ENCODE peak calls at places on chromosomes 5 and 9, in eight cellular contexts. G is PC-3; W is neural progenitor cell; U is lung; Z is IMR-90; M is prostate gland; B is CD8-positive, alpha-beta T cell; K is endothelial cell of umbilical vein. J is an unnamed sample.

GRCh38 chr5:3854069-3854741 is 258.6 kb downstream of the IRX1 start:
- DNase-seq in G (no peak), W (no peak), U (no peak), Z (no peak), M (no peak), B (no peak), K (no peak), J (no peak)

GRCh38 chr9:83935276-83935890 is 14.2 kb upstream of the KIF27 start:
- DNase-seq in G (peak; percentile 63), W (peak; percentile 81), U (no peak), Z (peak; percentile 82), M (peak; percentile 67), B (no peak), K (peak; percentile 12), J (no peak)

GRCh38 chr5:136446565-136446964 is 81.2 kb upstream of the TRPC7 start:
- DNase-seq in G (no peak), W (no peak), U (no peak), Z (no peak), M (no peak), B (no peak), K (no peak), J (no peak)

GRCh38 chr5:131609774-131610173 is 25.3 kb downstream of the RAPGEF6 start:
- DNase-seq in G (no peak), W (no peak), U (no peak), Z (peak; percentile 61), M (no peak), B (no peak), K (no peak), J (no peak)

GRCh38 chr5:135881244-135881643 is 14.4 kb downstream of the IL9 start:
- DNase-seq in G (no peak), W (no peak), U (no peak), Z (no peak), M (no peak), B (no peak), K (no peak), J (no peak)

GRCh38 chr5:60210810-60211209 is 317.3 kb upstream of the PDE4D start:
- DNase-seq in G (no peak), W (peak; percentile 10), U (no peak), Z (no peak), M (no peak), B (no peak), K (no peak), J (no peak)

GRCh38 chr5:55914971-55915370 is 63.8 kb downstream of the IL31RA start:
- DNase-seq in G (no peak), W (no peak), U (no peak), Z (no peak), M (no peak), B (no peak), K (no peak), J (no peak)

GRCh38 chr9:107693620-107694326 is 204.2 kb upstream of the KLF4 start:
- DNase-seq in G (no peak), W (no peak), U (no peak), Z (peak; percentile 64), M (no peak), B (no peak), K (no peak), J (no peak)

GRCh38 chr9:86977205-86977835 is 30.0 kb upstream of the GAS1 start:
- DNase-seq in G (no peak), W (no peak), U (no peak), Z (peak; percentile 75), M (no peak), B (no peak), K (no peak), J (no peak)

GRCh38 chr9:71680189-71680983 is 87.9 kb downstream of the CEMIP2 start:
- DNase-seq in G (peak; percentile 82), W (no peak), U (no peak), Z (peak; percentile 57), M (no peak), B (no peak), K (peak; percentile 57), J (no peak)

GRCh38 chr9:88075966-88076285 is 62.3 kb downstream of the SPATA31C2 start:
- DNase-seq in G (no peak), W (no peak), U (no peak), Z (no peak), M (no peak), B (no peak), K (no peak), J (no peak)
- H3K4me3 ChIP-seq in G (peak overlapping the region; percentile 73), W (peak overlapping the region; percentile 59), U (no peak overlapping the region), Z (peak overlapping the region; percentile 45), M (peak overlapping the region; percentile 50), B (no peak overlapping the region), K (no peak overlapping the region), J (peak overlapping the region; percentile 51)

DNA sequence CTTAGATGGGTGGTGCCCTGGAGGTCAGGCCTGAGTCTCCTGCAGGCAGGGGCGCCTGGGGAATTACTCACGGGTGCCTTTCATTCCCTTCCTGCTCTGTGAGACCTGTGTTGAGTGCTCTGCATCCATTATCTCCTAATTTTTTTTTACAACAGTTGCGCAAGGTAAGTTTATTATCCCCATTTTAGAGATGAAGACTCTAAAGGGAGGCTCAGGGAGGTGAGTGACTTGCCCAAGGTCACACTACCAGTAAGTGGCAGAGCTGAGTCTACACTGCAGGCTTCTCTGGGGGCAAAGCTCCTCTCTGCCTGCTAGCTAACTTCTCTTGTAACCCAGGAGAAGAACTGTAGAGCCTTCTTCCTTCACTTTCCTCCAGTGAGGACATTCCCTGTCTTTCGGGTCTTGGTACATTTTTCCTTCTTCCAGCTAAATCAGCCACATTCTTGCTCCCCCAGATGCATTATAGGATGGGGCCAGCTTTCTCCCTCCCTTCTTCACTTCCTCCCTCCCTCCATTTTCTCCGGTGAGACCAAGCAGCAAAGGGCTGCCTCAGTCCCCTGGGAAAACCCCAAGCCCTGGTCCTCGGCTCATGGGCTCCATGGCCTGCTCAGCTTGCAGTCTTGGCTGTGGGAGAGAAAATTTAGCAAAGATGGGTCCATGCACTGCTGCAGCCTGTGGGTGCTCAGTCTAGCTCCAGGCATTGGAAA is 1.8 kb downstream of the PRR7 start:
- DNase-seq in G (no peak), W (no peak), U (no peak), Z (no peak), M (no peak), B (no peak), K (no peak), J (no peak)
- H3K4me1 ChIP-seq in G (peaks cover 23% of the 10 kb centered on the region), W (peaks cover 17% of the 10 kb centered on the region), U (peaks cover 3% of the 10 kb centered on the region), Z (peaks cover 10% of the 10 kb centered on the region), M (peaks cover 4% of the 10 kb centered on the region), B (peaks cover 31% of the 10 kb centered on the region), K (peaks cover 23% of the 10 kb centered on the region), J (peaks cover 24% of the 10 kb centered on the region)

GRCh38 chr5:65952259-65952658 is 25.9 kb downstream of the ERBIN start:
- DNase-seq in G (no peak), W (no peak), U (no peak), Z (no peak), M (no peak), B (no peak), K (no peak), J (no peak)
- TF ChIP-seq CTCF in G (no peak), W (no peak), U (no peak), Z (no peak), M (no peak), B (no peak), K (no peak), J (no peak)

DNA sequence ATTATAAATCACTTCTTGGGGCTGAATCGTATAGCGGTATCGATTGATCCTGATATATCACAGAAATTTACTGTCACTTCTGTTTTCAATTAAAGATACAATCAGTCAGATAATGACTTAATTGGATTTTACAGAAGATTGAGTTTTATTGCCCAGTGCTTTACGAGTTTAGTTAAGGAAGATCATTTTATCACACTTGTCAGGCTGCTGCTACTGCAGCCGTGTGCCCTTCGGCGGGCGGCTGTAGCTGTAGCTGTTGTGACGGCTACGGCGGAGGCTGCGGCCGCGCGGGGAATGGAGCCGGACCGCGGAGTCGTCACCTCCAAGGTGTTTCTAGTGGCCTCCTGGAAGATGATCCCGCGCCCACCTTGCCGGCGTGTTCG is 7.2 kb upstream of the DMRT3 start:
- DNase-seq in G (no peak), W (peak; percentile 56), U (no peak), Z (no peak), M (no peak), B (no peak), K (no peak), J (no peak)
- H3K4me3 ChIP-seq in G (no peak overlapping the region), W (peak overlapping the region; percentile 49), U (no peak overlapping the region), Z (no peak overlapping the region), M (no peak overlapping the region), B (no peak overlapping the region), K (no peak overlapping the region), J (no peak overlapping the region)

GRCh38 chr9:134765785-134766184 is 114.8 kb upstream of the FCN2 start:
- DNase-seq in G (no peak), W (no peak), U (no peak), Z (no peak), M (no peak), B (no peak), K (no peak), J (no peak)

GRCh38 chr9:134769084-134769455 is 111.5 kb upstream of the FCN2 start:
- DNase-seq in G (no peak), W (no peak), U (no peak), Z (no peak), M (no peak), B (no peak), K (no peak), J (no peak)

GRCh38 chr9:134764870-134765269 is 115.7 kb upstream of the FCN2 start:
- DNase-seq in G (no peak), W (no peak), U (peak; percentile 42), Z (no peak), M (no peak), B (no peak), K (no peak), J (no peak)

GRCh38 chr9:134768332-134769083 is 112.1 kb upstream of the FCN2 start:
- DNase-seq in G (no peak), W (no peak), U (no peak), Z (no peak), M (no peak), B (no peak), K (no peak), J (peak; percentile 32)

GRCh38 chr9:134766587-134766986 is 114.0 kb upstream of the FCN2 start:
- DNase-seq in G (no peak), W (no peak), U (no peak), Z (no peak), M (no peak), B (no peak), K (no peak), J (no peak)
- H3K4me1 ChIP-seq in G (no peaks in the 10 kb centered on the region), W (no peaks in the 10 kb centered on the region), U (no peaks in the 10 kb centered on the region), Z (no peaks in the 10 kb centered on the region), M (no peaks in the 10 kb centered on the region), B (no peaks in the 10 kb centered on the region), K (peaks cover 8% of the 10 kb centered on the region), J (no peaks in the 10 kb centered on the region)